ENCODE peak calls at places on chromosomes 3 and 15, in eight cellular contexts. R, I, T, P, S, A, V and B are unnamed samples.

GRCh38 chr3:53495518-53496501 is 1.4 kb downstream of the CACNA1D start:
- DNase-seq in V (no peak), I (no peak), R (no peak), P (no peak), T (peak), A (no peak), S (peak), B (peak)

GRCh38 chr15:69403611-69404010 is 10.5 kb upstream of the KIF23 start:
- DNase-seq in I (peak), R (peak), S (no peak), P (no peak), A (peak), T (no peak), V (peak), B (peak)

GRCh38 chr3:137071104-137071503 is 113.3 kb downstream of the IL20RB start:
- DNase-seq in A (no peak), V (peak), T (no peak), R (no peak), S (no peak), P (no peak), I (no peak), B (no peak)

GRCh38 chr15:27639595-27639994 is 459.5 kb downstream of the OCA2 start:
- DNase-seq in I (no peak), R (no peak), S (no peak), A (no peak), P (no peak), T (no peak), V (no peak), B (no peak)

GRCh38 chr3:170844377-170844776 is 25.6 kb downstream of the RPL22L1 start:
- DNase-seq in S (no peak), P (no peak), V (no peak), R (no peak), I (no peak), A (no peak), T (no peak), B (no peak)

GRCh38 chr3:53708001-53708621 is 138.1 kb downstream of the CHDH start:
- DNase-seq in S (no peak), R (no peak), A (no peak), V (no peak), T (no peak), I (no peak), P (no peak), B (no peak)

GRCh38 chr3:141257971-141258370 is 26.3 kb downstream of the PXYLP1 start:
- DNase-seq in P (no peak), S (no peak), A (no peak), V (no peak), I (no peak), T (no peak), R (no peak), B (no peak)

GRCh38 chr3:33314993-33315392 is 37.8 kb downstream of the FBXL2 start:
- DNase-seq in A (no peak), I (no peak), P (no peak), T (no peak), R (no peak), S (no peak), V (no peak), B (no peak)

GRCh38 chr3:150141790-150142189 is 171.1 kb upstream of the PFN2 start:
- DNase-seq in S (no peak), A (no peak), T (no peak), V (no peak), P (no peak), I (no peak), R (no peak), B (no peak)

GRCh38 chr15:43941555-43941954 is 114.8 kb downstream of the WDR76 start:
- DNase-seq in T (no peak), P (no peak), V (no peak), S (no peak), I (no peak), A (no peak), R (no peak), B (no peak)

GRCh38 chr3:29871087-29871486 is 590.2 kb downstream of the RBMS3 start:
- DNase-seq in I (no peak), R (peak), V (peak), A (no peak), S (no peak), T (no peak), P (no peak), B (no peak)

GRCh38 chr15:31605467-31605931 is 278.9 kb downstream of the KLF13 start:
- DNase-seq in A (peak), I (peak), S (no peak), R (peak), P (no peak), T (no peak), V (peak), B (peak)

GRCh38 chr3:48474619-48475018 is 28.1 kb downstream of the ATRIP start:
- DNase-seq in S (no peak), A (no peak), T (no peak), R (no peak), V (no peak), I (no peak), P (no peak), B (no peak)

GRCh38 chr3:135739755-135740154 is 225.8 kb upstream of the PPP2R3A start:
- DNase-seq in S (no peak), T (no peak), A (no peak), V (no peak), I (no peak), R (peak), P (no peak), B (no peak)

GRCh38 chr3:39192490-39193092 is at the start of gene XIRP1:
- DNase-seq in V (no peak), A (no peak), I (peak), R (peak), S (no peak), P (no peak), T (peak), B (no peak)

GRCh38 chr3:145898487-145898886 is 262.5 kb downstream of the PLOD2 start:
- DNase-seq in I (peak), P (no peak), T (no peak), R (peak), S (no peak), A (peak), V (peak), B (no peak)

GRCh38 chr3:145899229-145899628 is 261.8 kb downstream of the PLOD2 start:
- DNase-seq in V (no peak), P (no peak), T (no peak), A (no peak), I (no peak), R (no peak), S (no peak), B (peak)

GRCh38 chr3:145903472-145904013 is 257.4 kb downstream of the PLOD2 start:
- DNase-seq in V (no peak), S (no peak), A (no peak), I (no peak), T (no peak), P (no peak), R (no peak), B (no peak)

GRCh38 chr3:145902166-145902565 is 258.8 kb downstream of the PLOD2 start:
- DNase-seq in P (no peak), A (peak), S (no peak), R (no peak), I (peak), V (no peak), T (no peak), B (no peak)

DNA sequence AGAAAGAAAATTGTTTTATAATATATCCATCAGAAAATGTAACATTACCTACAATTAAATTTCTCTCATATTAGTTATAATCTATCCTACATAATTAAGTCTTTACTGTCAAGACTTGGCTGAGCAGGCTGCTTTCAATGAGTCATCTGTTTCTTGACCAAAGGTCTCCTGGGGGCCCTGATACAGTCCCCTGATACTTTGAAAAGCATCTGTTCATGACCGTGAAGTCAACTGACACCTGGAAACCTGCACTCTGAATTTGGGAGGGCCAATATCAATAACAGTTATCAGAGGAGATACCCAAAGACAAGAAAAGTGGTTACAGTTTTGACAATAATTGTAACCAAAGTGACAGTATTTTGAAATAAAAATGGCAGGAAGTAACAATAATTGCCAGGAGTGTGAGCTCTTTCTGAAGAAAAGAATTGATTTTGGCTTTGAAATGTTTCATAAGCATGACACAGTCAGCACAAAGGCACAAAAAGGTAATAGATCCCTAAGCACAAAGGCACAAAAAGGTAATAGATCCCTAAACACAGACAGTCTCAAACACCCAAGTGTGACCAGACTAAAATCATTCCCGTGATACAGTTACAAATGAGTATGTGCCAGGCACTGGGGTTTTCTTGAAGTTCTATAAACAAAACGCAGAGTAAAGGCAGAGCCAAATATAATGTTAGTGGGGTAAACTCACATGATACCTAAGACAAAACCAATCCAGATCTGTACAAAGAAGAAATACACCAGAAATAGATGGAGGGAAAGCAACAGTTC is 260.7 kb downstream of the PLOD2 start:
- DNase-seq in T (no peak), S (no peak), R (peak), V (no peak), P (no peak), A (no peak), I (no peak), B (no peak)
- H3K4me3 ChIP-seq in T (no peak), S (no peak), R (no peak), V (no peak), P (no peak), A (no peak), I (no peak), B (no peak)

DNA sequence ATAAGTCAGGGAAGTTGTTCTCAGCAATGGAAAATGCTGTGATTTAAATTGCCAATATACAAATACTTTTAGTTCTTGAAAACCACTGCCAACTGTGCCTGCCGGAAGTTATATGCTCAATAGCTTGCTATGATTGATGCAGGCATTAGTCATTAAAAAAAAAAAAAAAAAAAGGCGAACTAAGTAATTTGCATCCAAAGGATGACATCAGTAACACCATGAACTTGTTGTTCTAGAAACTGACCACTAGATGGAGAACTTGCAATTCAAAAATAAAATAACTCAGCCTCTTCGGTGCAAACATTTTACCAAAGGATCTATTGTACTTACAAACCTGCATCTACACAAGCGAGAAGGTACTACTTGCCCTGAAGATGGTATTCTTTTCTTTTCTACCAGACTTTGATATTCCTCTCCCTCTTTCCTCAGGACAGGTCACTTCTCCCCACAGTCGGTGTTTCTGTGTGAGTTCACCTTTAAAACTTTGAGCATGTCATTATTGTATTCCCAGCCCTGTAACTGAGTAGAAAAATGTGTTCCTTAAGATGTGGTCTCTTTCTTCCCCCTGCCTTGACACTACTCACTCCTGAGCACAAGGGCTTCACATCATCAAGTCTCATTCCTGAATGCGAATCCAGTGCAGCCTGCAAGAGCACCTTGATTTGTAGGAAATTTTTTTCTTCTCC is 115.0 kb upstream of the VEPH1 start:
- DNase-seq in R (peak), I (peak), A (peak), T (no peak), P (peak), V (peak), S (no peak), B (peak)
- TF ChIP-seq CTCF in R (peak), I (peak), A (peak), T (peak), P (peak), V (peak), S (peak), B (peak)

DNA sequence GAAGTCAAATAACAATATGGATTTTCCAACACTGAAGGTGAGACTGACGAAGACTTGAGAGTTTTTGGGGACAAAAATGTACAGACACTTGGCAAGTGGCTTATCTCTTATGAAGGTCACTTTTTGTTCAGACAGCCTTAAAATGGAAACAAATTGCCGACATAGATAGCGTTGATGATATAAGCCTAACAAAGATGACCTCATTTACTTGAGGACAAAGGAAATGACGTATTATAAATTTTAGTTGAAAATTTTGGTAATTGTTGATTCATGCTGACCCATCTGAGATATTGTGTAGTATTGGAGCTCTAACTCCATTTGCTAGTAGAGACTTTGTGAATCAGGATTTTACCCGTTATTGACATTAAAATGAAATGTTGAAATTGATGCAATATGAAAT is 168.3 kb downstream of the SPATA16 start:
- DNase-seq in R (no peak), T (no peak), I (no peak), S (no peak), V (no peak), A (no peak), P (no peak), B (no peak)
- H3K4me3 ChIP-seq in R (no peak), T (no peak), I (no peak), S (no peak), V (no peak), A (no peak), P (no peak), B (no peak)

DNA sequence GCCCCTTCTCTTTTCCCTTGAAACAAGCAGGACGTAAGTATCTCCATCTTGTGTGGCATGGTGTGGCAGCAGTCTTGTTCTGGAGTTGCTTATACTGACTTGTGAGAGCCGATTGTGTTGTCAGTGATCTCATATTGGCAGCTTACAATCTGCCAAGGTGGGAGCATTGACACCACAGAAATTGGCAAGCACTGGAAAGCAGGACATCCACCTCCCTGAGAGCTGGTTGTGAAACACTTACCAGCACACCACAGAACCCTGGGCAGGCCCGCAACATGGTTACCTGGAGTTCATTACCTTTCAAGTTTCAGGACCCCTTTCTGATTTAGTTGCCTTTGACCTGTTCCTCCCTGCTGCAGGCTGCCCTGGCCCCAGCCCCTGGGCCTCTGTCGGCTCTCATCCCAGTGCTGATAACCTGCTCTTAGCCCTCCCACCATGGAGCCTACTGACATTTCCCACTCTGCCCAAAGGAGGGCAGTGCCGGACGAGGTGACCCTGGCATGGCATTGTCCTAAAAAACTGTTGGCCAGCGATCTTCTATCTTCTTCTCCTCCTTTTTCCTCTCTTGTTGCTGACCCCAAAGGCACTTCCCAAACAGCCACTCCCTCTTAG is 10.6 kb upstream of the ATP2B2 start:
- DNase-seq in S (no peak), T (no peak), A (no peak), I (no peak), R (no peak), V (no peak), P (no peak), B (no peak)
- TF ChIP-seq CTCF in S (peak), T (no peak), A (peak), I (no peak), R (no peak), V (no peak), P (peak), B (no peak)

DNA sequence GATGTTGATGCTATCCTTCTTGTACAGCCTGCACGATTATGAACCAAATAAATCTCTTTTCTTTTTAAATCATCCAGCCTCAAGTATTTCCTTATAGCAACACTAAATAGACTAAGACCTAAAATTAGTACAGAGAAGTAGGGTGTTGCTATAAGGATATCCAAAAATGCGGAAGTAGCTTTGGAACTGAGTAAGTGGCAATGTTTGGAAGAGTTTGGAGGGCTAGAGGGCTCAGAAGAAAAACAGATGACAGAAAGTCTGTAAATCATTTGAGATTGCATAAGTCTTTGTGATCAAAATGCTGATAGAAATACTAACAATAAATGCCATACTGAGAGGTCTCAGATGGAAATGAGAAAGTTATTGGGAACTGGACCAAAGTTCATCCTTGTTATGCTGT is 894.9 kb downstream of the DIPK2A start:
- DNase-seq in T (no peak), S (no peak), P (no peak), V (peak), A (no peak), R (peak), I (no peak), B (no peak)
- H3K4me3 ChIP-seq in T (no peak), S (no peak), P (no peak), V (no peak), A (no peak), R (no peak), I (no peak), B (no peak)

GRCh38 chr15:76333720-76334437 is 2.7 kb upstream of the ISL2 start:
- DNase-seq in I (no peak), T (no peak), V (no peak), R (no peak), S (peak), P (no peak), A (no peak), B (peak)
- TF ChIP-seq CTCF in I (no peak), T (no peak), V (peak), R (peak), S (peak), P (peak), A (peak), B (peak)

GRCh38 chr3:145798005-145798404 is 363.0 kb downstream of the PLOD2 start:
- DNase-seq in S (no peak), I (no peak), P (no peak), T (no peak), V (no peak), R (no peak), A (no peak), B (peak)
- H3K4me3 ChIP-seq in S (no peak), I (no peak), P (no peak), T (no peak), V (no peak), R (no peak), A (no peak), B (no peak)